ENCODE peak calls at places on chromosomes 16 and 17, in five cellular contexts. One of them, this sample, is unnamed.

GRCh38 chr16:73949574-73950348 is 346.9 kb upstream of the PSMD7 start:
- DNase-seq in NCI-H1092 treated with DMSO at 0.1 percent for 48 hours: no peak
- DNase-seq in AG04450: peak
- DNase-seq in NCI-H146: no peak
- DNase-seq in lower lobe of right lung: no peak
- DNase-seq in this sample: peak

GRCh38 chr17:37255434-37255833 is 120.4 kb upstream of the C17orf78 start:
- DNase-seq in lower lobe of right lung: no peak
- DNase-seq in NCI-H146: no peak
- DNase-seq in NCI-H1092 treated with DMSO at 0.1 percent for 48 hours: no peak
- DNase-seq in AG04450: no peak
- DNase-seq in this sample: no peak

GRCh38 chr17:82828875-82829487 is 10.8 kb downstream of the ZNF750 start:
- DNase-seq in lower lobe of right lung: peak
- DNase-seq in NCI-H1092 treated with DMSO at 0.1 percent for 48 hours: no peak
- DNase-seq in NCI-H146: no peak
- DNase-seq in AG04450: no peak
- DNase-seq in this sample: no peak

GRCh38 chr16:13643412-13643811 is 276.5 kb upstream of the ERCC4 start:
- DNase-seq in lower lobe of right lung: no peak
- DNase-seq in AG04450: no peak
- DNase-seq in NCI-H1092 treated with DMSO at 0.1 percent for 48 hours: no peak
- DNase-seq in NCI-H146: no peak
- DNase-seq in this sample: no peak

GRCh38 chr16:87380875-87381274 is 2.7 kb downstream of the FBXO31 start:
- DNase-seq in NCI-H1092 treated with DMSO at 0.1 percent for 48 hours: no peak
- DNase-seq in lower lobe of right lung: peak
- DNase-seq in AG04450: no peak
- DNase-seq in NCI-H146: no peak
- DNase-seq in this sample: no peak

GRCh38 chr16:65666132-65666869 is 544.4 kb upstream of the CDH11 start:
- DNase-seq in NCI-H146: no peak
- DNase-seq in NCI-H1092 treated with DMSO at 0.1 percent for 48 hours: no peak
- DNase-seq in lower lobe of right lung: no peak
- DNase-seq in AG04450: no peak
- DNase-seq in this sample: no peak

GRCh38 chr17:57455063-57455914 is 199.0 kb downstream of the MSI2 start:
- DNase-seq in AG04450: no peak
- DNase-seq in NCI-H146: no peak
- DNase-seq in NCI-H1092 treated with DMSO at 0.1 percent for 48 hours: no peak
- DNase-seq in lower lobe of right lung: no peak
- DNase-seq in this sample: no peak

GRCh38 chr17:10779607-10780006 is 24.3 kb downstream of the TMEM238L start:
- DNase-seq in NCI-H1092 treated with DMSO at 0.1 percent for 48 hours: no peak
- DNase-seq in NCI-H146: no peak
- DNase-seq in lower lobe of right lung: no peak
- DNase-seq in AG04450: no peak
- DNase-seq in this sample: no peak

GRCh38 chr17:14813649-14814048 is 451.5 kb downstream of the PMP22 start:
- DNase-seq in NCI-H1092 treated with DMSO at 0.1 percent for 48 hours: no peak
- DNase-seq in AG04450: no peak
- DNase-seq in lower lobe of right lung: peak
- DNase-seq in NCI-H146: peak
- DNase-seq in this sample: no peak

GRCh38 chr16:68486671-68487495 is 38.6 kb upstream of the SMPD3 start:
- DNase-seq in NCI-H1092 treated with DMSO at 0.1 percent for 48 hours: peak
- DNase-seq in lower lobe of right lung: no peak
- DNase-seq in AG04450: no peak
- DNase-seq in NCI-H146: peak
- DNase-seq in this sample: no peak

GRCh38 chr17:20095366-20096080 is 86.4 kb downstream of the SPECC1 start:
- DNase-seq in lower lobe of right lung: no peak
- DNase-seq in NCI-H1092 treated with DMSO at 0.1 percent for 48 hours: peak
- DNase-seq in NCI-H146: peak
- DNase-seq in AG04450: no peak
- DNase-seq in this sample: no peak

GRCh38 chr17:77657821-77658220 is 300.7 kb upstream of the TNRC6C start:
- DNase-seq in AG04450: no peak
- DNase-seq in lower lobe of right lung: no peak
- DNase-seq in NCI-H1092 treated with DMSO at 0.1 percent for 48 hours: no peak
- DNase-seq in NCI-H146: no peak
- DNase-seq in this sample: no peak

GRCh38 chr16:22346463-22346862 is 28.0 kb downstream of the CDR2 start:
- DNase-seq in AG04450: no peak
- DNase-seq in NCI-H146: no peak
- DNase-seq in NCI-H1092 treated with DMSO at 0.1 percent for 48 hours: no peak
- DNase-seq in lower lobe of right lung: peak
- DNase-seq in this sample: no peak

GRCh38 chr16:935684-936083 is 35.1 kb downstream of the LMF1 start:
- DNase-seq in NCI-H146: no peak
- DNase-seq in AG04450: no peak
- DNase-seq in NCI-H1092 treated with DMSO at 0.1 percent for 48 hours: no peak
- DNase-seq in lower lobe of right lung: no peak
- DNase-seq in this sample: no peak

GRCh38 chr16:53726625-53727024 is 22.7 kb downstream of the FTO start:
- DNase-seq in NCI-H146: no peak
- DNase-seq in lower lobe of right lung: no peak
- DNase-seq in NCI-H1092 treated with DMSO at 0.1 percent for 48 hours: peak
- DNase-seq in AG04450: no peak
- DNase-seq in this sample: no peak

GRCh38 chr16:64250866-64251265 is 871.0 kb downstream of the CDH11 start:
- DNase-seq in NCI-H146: no peak
- DNase-seq in AG04450: no peak
- DNase-seq in NCI-H1092 treated with DMSO at 0.1 percent for 48 hours: no peak
- DNase-seq in lower lobe of right lung: no peak
- DNase-seq in this sample: peak

GRCh38 chr16:85750021-85750826 is 672 bp downstream of the C16orf74 start:
- DNase-seq in NCI-H146: peak
- DNase-seq in lower lobe of right lung: peak
- DNase-seq in AG04450: no peak
- DNase-seq in NCI-H1092 treated with DMSO at 0.1 percent for 48 hours: no peak
- DNase-seq in this sample: no peak

GRCh38 chr16:54291107-54291980 is 4.8 kb upstream of the IRX3 start:
- DNase-seq in NCI-H1092 treated with DMSO at 0.1 percent for 48 hours: no peak
- DNase-seq in AG04450: no peak
- DNase-seq in lower lobe of right lung: no peak
- DNase-seq in NCI-H146: no peak
- DNase-seq in this sample: no peak

GRCh38 chr17:48544356-48545021 is 420 bp downstream of the HOXB2 start:
- DNase-seq in NCI-H1092 treated with DMSO at 0.1 percent for 48 hours: no peak
- DNase-seq in AG04450: peak
- DNase-seq in lower lobe of right lung: peak
- DNase-seq in NCI-H146: peak
- DNase-seq in this sample: no peak

GRCh38 chr17:44911133-44912001 is 3.9 kb downstream of the GFAP start:
- DNase-seq in lower lobe of right lung: peak
- DNase-seq in AG04450: no peak
- DNase-seq in NCI-H1092 treated with DMSO at 0.1 percent for 48 hours: peak
- DNase-seq in NCI-H146: peak
- DNase-seq in this sample: no peak

GRCh38 chr16:11949527-11949926 is 7.7 kb upstream of the NPIPB2 start:
- DNase-seq in AG04450: no peak
- DNase-seq in NCI-H1092 treated with DMSO at 0.1 percent for 48 hours: peak
- DNase-seq in lower lobe of right lung: peak
- DNase-seq in NCI-H146: peak
- DNase-seq in this sample: peak

GRCh38 chr17:34375598-34375997 is 12.6 kb upstream of the CCL1 start:
- DNase-seq in lower lobe of right lung: no peak
- DNase-seq in NCI-H146: no peak
- DNase-seq in AG04450: no peak
- DNase-seq in NCI-H1092 treated with DMSO at 0.1 percent for 48 hours: no peak
- DNase-seq in this sample: no peak

GRCh38 chr16:85458952-85459351 is 154.2 kb upstream of the GSE1 start:
- DNase-seq in NCI-H146: no peak
- DNase-seq in AG04450: no peak
- DNase-seq in lower lobe of right lung: no peak
- DNase-seq in NCI-H1092 treated with DMSO at 0.1 percent for 48 hours: peak
- DNase-seq in this sample: no peak

GRCh38 chr17:78537217-78537860 is 39.9 kb downstream of the DNAH17 start:
- DNase-seq in NCI-H146: no peak
- DNase-seq in lower lobe of right lung: no peak
- DNase-seq in NCI-H1092 treated with DMSO at 0.1 percent for 48 hours: no peak
- DNase-seq in AG04450: no peak
- DNase-seq in this sample: no peak

GRCh38 chr16:66478733-66479511 is 51.8 kb downstream of the BEAN1 start:
- DNase-seq in AG04450: no peak
- DNase-seq in NCI-H146: peak
- DNase-seq in lower lobe of right lung: peak
- DNase-seq in NCI-H1092 treated with DMSO at 0.1 percent for 48 hours: peak
- DNase-seq in this sample: no peak

GRCh38 chr17:66461343-66461995 is 159.1 kb downstream of the PRKCA start:
- DNase-seq in AG04450: no peak
- DNase-seq in NCI-H146: no peak
- DNase-seq in NCI-H1092 treated with DMSO at 0.1 percent for 48 hours: no peak
- DNase-seq in lower lobe of right lung: no peak
- DNase-seq in this sample: no peak

GRCh38 chr17:75153854-75154194 is 488 bp downstream of the JPT1 start:
- DNase-seq in lower lobe of right lung: peak
- DNase-seq in AG04450: no peak
- DNase-seq in NCI-H146: no peak
- DNase-seq in NCI-H1092 treated with DMSO at 0.1 percent for 48 hours: peak
- DNase-seq in this sample: no peak

GRCh38 chr17:77873518-77874302 is 84.8 kb upstream of the TNRC6C start:
- DNase-seq in NCI-H1092 treated with DMSO at 0.1 percent for 48 hours: peak
- DNase-seq in NCI-H146: no peak
- DNase-seq in AG04450: no peak
- DNase-seq in lower lobe of right lung: peak
- DNase-seq in this sample: no peak

GRCh38 chr17:63369233-63369632 is 76.9 kb downstream of the CYB561 start:
- DNase-seq in NCI-H1092 treated with DMSO at 0.1 percent for 48 hours: no peak
- DNase-seq in NCI-H146: no peak
- DNase-seq in AG04450: no peak
- DNase-seq in lower lobe of right lung: no peak
- DNase-seq in this sample: no peak

GRCh38 chr16:51374346-51374745 is 223.3 kb upstream of the SALL1 start:
- DNase-seq in AG04450: peak
- DNase-seq in NCI-H1092 treated with DMSO at 0.1 percent for 48 hours: no peak
- DNase-seq in lower lobe of right lung: no peak
- DNase-seq in NCI-H146: no peak
- DNase-seq in this sample: peak

GRCh38 chr16:987846-988245 is 6.3 kb downstream of the SOX8 start:
- DNase-seq in lower lobe of right lung: no peak
- DNase-seq in NCI-H146: no peak
- DNase-seq in AG04450: no peak
- DNase-seq in NCI-H1092 treated with DMSO at 0.1 percent for 48 hours: no peak
- DNase-seq in this sample: no peak

GRCh38 chr16:82636958-82637357 is 10.2 kb downstream of the CDH13 start:
- DNase-seq in lower lobe of right lung: no peak
- DNase-seq in AG04450: no peak
- DNase-seq in NCI-H146: no peak
- DNase-seq in NCI-H1092 treated with DMSO at 0.1 percent for 48 hours: no peak
- DNase-seq in this sample: no peak

GRCh38 chr17:50686494-50687199 is 21.1 kb downstream of the ANKRD40 start:
- DNase-seq in AG04450: no peak
- DNase-seq in NCI-H1092 treated with DMSO at 0.1 percent for 48 hours: no peak
- DNase-seq in lower lobe of right lung: no peak
- DNase-seq in NCI-H146: no peak
- DNase-seq in this sample: peak

This sample was measured in AG09309.